ENCODE peak calls at places on chromosomes 1 and 21, in six cellular contexts. R, N, M, S, T and F are unnamed samples.

GRCh38 chr21:43866659-43867331 is 1.8 kb downstream of the AGPAT3 start:
- DNase-seq in R (peak; percentile 76), N (no peak), M (no peak), S (no peak), T (no peak), F (peak; percentile 58)

GRCh38 chr1:43308635-43309580 is 8.1 kb downstream of the TIE1 start:
- DNase-seq in R (peak; percentile 30), N (no peak), M (no peak), S (no peak), T (no peak), F (no peak)

GRCh38 chr1:116855788-116856187 is 53.9 kb upstream of the PTGFRN start:
- DNase-seq in R (no peak), N (no peak), M (no peak), S (no peak), T (no peak), F (no peak)

GRCh38 chr1:6962390-6962955 is 177.2 kb downstream of the CAMTA1 start:
- DNase-seq in R (peak; percentile 57), N (peak; percentile 66), M (peak; percentile 18), S (no peak), T (peak; percentile 94), F (peak; percentile 15)

GRCh38 chr1:63611231-63611630 is 18.0 kb downstream of the PGM1 start:
- DNase-seq in R (no peak), N (no peak), M (no peak), S (no peak), T (no peak), F (no peak)

GRCh38 chr21:34129039-34129891 is 55.9 kb downstream of the MRPS6 start:
- DNase-seq in R (no peak), N (no peak), M (no peak), S (peak; percentile 32), T (peak; percentile 80), F (peak; percentile 11)

GRCh38 chr1:21509351-21510112 is at the start of gene ALPL:
- DNase-seq in R (peak; percentile 73), N (no peak), M (no peak), S (no peak), T (no peak), F (no peak)

GRCh38 chr1:244074559-244075171 is 23.6 kb downstream of the ZBTB18 start:
- DNase-seq in R (no peak), N (no peak), M (no peak), S (peak; percentile 55), T (no peak), F (peak; percentile 45)

GRCh38 chr1:27379564-27380132 is 3.5 kb downstream of the CD164L2 start:
- DNase-seq in R (no peak), N (no peak), M (no peak), S (no peak), T (no peak), F (no peak)

GRCh38 chr1:54800899-54801759 is at the start of gene TTC22:
- DNase-seq in R (peak; percentile 90), N (peak; percentile 17), M (no peak), S (peak; percentile 62), T (no peak), F (peak; percentile 36)

GRCh38 chr1:44294588-44295007 is 60.5 kb downstream of the ERI3 start:
- DNase-seq in R (no peak), N (no peak), M (peak; percentile 52), S (no peak), T (peak; percentile 85), F (no peak)

GRCh38 chr1:2848006-2848670 is 46.6 kb upstream of the TTC34 start:
- DNase-seq in R (peak; percentile 39), N (no peak), M (no peak), S (no peak), T (no peak), F (no peak)

GRCh38 chr1:59638172-59638800 is 176.5 kb upstream of the HOOK1 start:
- DNase-seq in R (no peak), N (no peak), M (no peak), S (no peak), T (peak; percentile 28), F (no peak)

GRCh38 chr1:3211582-3211981 is 142.6 kb downstream of the PRDM16 start:
- DNase-seq in R (no peak), N (no peak), M (no peak), S (no peak), T (no peak), F (no peak)

GRCh38 chr1:225468270-225469020 is 40.6 kb upstream of the LBR start:
- DNase-seq in R (no peak), N (no peak), M (no peak), S (no peak), T (no peak), F (no peak)

GRCh38 chr1:1876335-1876935 is 14.5 kb downstream of the GNB1 start:
- DNase-seq in R (peak; percentile 4), N (no peak), M (no peak), S (no peak), T (no peak), F (no peak)

GRCh38 chr1:202171292-202172014 is 11.1 kb upstream of the PTPN7 start:
- DNase-seq in R (peak; percentile 59), N (no peak), M (no peak), S (no peak), T (no peak), F (no peak)

GRCh38 chr1:44292641-44293040 is 62.4 kb downstream of the ERI3 start:
- DNase-seq in R (no peak), N (no peak), M (no peak), S (no peak), T (no peak), F (no peak)

GRCh38 chr1:217718873-217719272 is 87.7 kb downstream of the SPATA17 start:
- DNase-seq in R (no peak), N (no peak), M (no peak), S (no peak), T (no peak), F (no peak)

GRCh38 chr1:234881893-234882771 is 246.5 kb downstream of the TOMM20 start:
- DNase-seq in R (no peak), N (peak; percentile 20), M (no peak), S (no peak), T (no peak), F (no peak)

GRCh38 chr1:23423415-23424170 is 955 bp downstream of the TCEA3 start:
- DNase-seq in R (peak; percentile 97), N (no peak), M (no peak), S (no peak), T (no peak), F (no peak)

DNA sequence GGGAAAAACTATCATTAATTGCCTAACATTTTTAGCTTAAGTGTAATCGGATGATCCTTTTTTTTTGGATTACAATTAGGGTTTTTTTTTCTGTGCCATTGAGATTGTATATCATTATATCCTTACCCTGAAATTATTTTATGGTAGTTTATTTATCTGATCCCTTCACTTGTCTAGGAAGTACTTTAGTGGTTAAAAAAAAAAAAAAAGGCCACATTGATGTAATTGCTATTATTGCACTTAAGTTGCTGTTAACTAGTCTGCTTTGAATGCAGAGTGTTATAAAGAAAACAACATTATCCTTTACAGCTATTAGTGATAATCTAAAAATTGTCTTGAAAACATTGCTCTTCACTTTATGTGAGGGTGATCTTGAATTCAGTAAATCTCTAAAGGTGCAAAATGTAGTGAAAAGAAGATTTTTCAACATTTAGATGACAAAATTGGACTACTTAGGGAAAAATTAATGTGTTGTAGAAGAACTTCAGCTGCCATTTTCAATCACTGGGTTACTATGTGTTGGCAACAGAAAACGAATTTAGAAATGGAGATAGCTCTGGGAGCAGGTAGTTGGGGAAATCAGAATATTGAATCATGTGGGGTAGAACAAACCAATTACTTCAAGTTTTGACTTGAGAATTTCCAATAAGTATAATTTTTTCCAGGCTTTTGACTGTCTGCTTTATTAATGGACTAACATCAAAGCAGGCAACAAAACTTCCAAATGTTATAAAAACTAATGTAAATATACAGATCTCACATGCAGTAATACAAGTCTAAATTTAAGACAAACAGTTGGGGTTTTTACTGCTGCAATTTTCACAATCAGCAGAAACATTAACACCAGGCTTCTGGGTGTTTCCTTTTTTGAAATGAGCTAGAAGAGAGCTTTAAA is 5.0 kb downstream of the ADGRL2 start:
- DNase-seq in R (no peak), N (no peak), M (no peak), S (no peak), T (no peak), F (no peak)
- H3K4me3 ChIP-seq in R (no peak overlapping the region), N (no peak overlapping the region), M (no peak overlapping the region), S (no peak overlapping the region), T (no peak overlapping the region), F (no peak overlapping the region)

DNA sequence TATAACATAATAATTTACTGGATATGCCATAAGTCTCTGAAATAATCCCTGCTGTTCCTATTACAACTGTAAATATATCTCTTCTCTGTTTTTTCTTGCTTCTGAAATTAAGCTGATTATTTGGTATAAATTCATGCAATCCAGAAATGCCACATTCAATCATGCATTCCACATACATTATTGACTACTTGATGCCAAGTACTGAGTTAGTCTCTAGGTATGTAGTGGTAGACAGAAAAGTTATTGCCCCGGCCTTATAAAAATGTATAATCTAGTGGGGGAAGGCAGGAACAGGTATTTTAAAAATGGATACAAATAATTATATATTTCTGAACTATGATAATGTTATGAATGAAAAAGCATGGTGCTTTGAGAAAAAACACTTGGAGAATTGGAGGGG is 338.6 kb upstream of the SNX7 start:
- DNase-seq in R (no peak), N (no peak), M (no peak), S (no peak), T (no peak), F (no peak)
- H3K4me3 ChIP-seq in R (no peak overlapping the region), N (no peak overlapping the region), M (no peak overlapping the region), S (no peak overlapping the region), T (no peak overlapping the region), F (no peak overlapping the region)

GRCh38 chr1:86504130-86504479 is 35.4 kb downstream of the CLCA1 start:
- DNase-seq in R (no peak), N (no peak), M (no peak), S (no peak), T (peak; percentile 17), F (no peak)

GRCh38 chr1:86503477-86504129 is 34.9 kb downstream of the CLCA1 start:
- DNase-seq in R (no peak), N (no peak), M (no peak), S (no peak), T (peak; percentile 81), F (no peak)

GRCh38 chr1:86508583-86508969 is 38.3 kb upstream of the CLCA4 start:
- DNase-seq in R (no peak), N (no peak), M (no peak), S (no peak), T (no peak), F (no peak)

GRCh38 chr1:86504895-86505625 is 36.3 kb downstream of the CLCA1 start:
- DNase-seq in R (no peak), N (no peak), M (no peak), S (no peak), T (no peak), F (no peak)

DNA sequence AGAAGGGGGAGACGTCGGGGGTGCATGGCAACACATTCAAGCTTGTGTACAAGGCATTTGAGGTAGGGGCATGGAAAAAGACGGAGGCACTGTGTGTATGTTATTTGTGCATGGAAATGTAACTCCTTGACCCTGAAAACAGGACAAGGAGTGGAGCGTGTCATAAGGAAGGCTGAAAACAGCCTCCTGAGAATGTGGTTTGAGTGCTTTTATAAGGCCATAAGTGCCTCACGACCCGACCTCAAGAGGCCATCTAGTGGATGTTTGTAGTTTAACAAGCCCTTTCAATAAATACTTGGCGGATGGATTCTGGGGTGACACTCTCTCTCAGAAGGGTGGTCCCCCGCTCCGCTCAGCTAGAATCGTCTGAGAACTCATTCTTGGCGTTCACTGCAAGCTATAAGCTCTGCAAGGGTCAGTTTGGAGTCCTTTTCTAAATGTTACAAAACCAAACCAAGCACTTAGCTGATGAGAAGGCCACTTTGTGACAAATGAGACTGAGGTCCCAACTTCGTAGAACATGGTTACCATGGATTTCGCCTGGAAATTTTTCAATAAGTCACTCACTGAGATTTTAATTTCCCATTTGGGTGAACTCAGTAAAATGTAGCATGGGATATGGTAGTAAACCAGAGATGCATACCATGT is 38.8 kb upstream of the CLCA4 start:
- DNase-seq in R (no peak), N (peak; percentile 20), M (no peak), S (no peak), T (peak; percentile 34), F (peak; percentile 6)
- H3K4me3 ChIP-seq in R (no peak overlapping the region), N (no peak overlapping the region), M (no peak overlapping the region), S (no peak overlapping the region), T (no peak overlapping the region), F (no peak overlapping the region)

GRCh38 chr1:205321959-205322283 is 376 bp upstream of the NUAK2 start:
- DNase-seq in R (no peak), N (no peak), M (no peak), S (no peak), T (no peak), F (no peak)
- H3K4me3 ChIP-seq in R (no peak overlapping the region), N (peak overlapping the region; percentile 75), M (no peak overlapping the region), S (peak overlapping the region; percentile 73), T (peak overlapping the region; percentile 73), F (peak overlapping the region; percentile 94)